ENCODE peak calls at places on chromosomes 2 and 18, in six cellular contexts. Y is IMR-90, M is H1, Q is H9, G is mesenchymal stem cell, T is trophoblast cell. V is an unnamed sample.

GRCh38 chr18:71902482-71902881 is 641.7 kb downstream of the CBLN2 start:
- DNase-seq in Q (no peak), M (no peak), G (no peak), Y (no peak), T (no peak), V (no peak)

GRCh38 chr2:225614915-225615314 is 215.4 kb downstream of the NYAP2 start:
- DNase-seq in Y (no peak), Q (no peak), T (no peak), G (no peak), M (no peak), V (no peak)

GRCh38 chr2:172098287-172098649 is 4.4 kb downstream of the DLX2 start:
- DNase-seq in Y (no peak), G (no peak), Q (no peak), T (no peak), M (peak), V (no peak)

GRCh38 chr2:88136817-88137216 is 9.0 kb upstream of the FABP1 start:
- DNase-seq in G (no peak), T (no peak), Y (no peak), Q (no peak), M (no peak), V (no peak)

GRCh38 chr2:231810905-231811304 is 24.7 kb downstream of the COPS7B start:
- DNase-seq in T (peak), Q (no peak), G (peak), Y (peak), M (no peak), V (no peak)

GRCh38 chr2:28395334-28396061 is 2.8 kb downstream of the FOSL2 start:
- DNase-seq in Q (no peak), Y (peak), T (peak), G (peak), M (no peak), V (no peak)

GRCh38 chr2:119419803-119420508 is 11.7 kb upstream of the TMEM37 start:
- DNase-seq in Q (no peak), G (no peak), T (no peak), Y (no peak), M (no peak), V (no peak)

GRCh38 chr2:76678358-76679024 is 843.7 kb downstream of the LRRTM4 start:
- DNase-seq in G (no peak), M (no peak), T (no peak), Q (no peak), Y (no peak), V (no peak)

GRCh38 chr2:10659898-10660568 is 29.7 kb downstream of the NOL10 start:
- DNase-seq in T (peak), Q (peak), M (peak), Y (peak), G (peak), V (peak)

GRCh38 chr18:57786038-57786437 is 17.1 kb downstream of the ATP8B1 start:
- DNase-seq in G (no peak), T (peak), Q (no peak), M (no peak), Y (no peak), V (no peak)

GRCh38 chr2:231297108-231297908 is 98.2 kb upstream of the B3GNT7 start:
- DNase-seq in M (peak), Y (peak), T (peak), Q (peak), G (peak), V (peak)

GRCh38 chr2:158413581-158413980 is 43.0 kb downstream of the CCDC148 start:
- DNase-seq in G (no peak), Y (peak), Q (no peak), M (no peak), T (no peak), V (no peak)

GRCh38 chr2:23363831-23364230 is 21.1 kb upstream of the KLHL29 start:
- DNase-seq in Q (no peak), T (peak), M (no peak), Y (no peak), G (no peak), V (no peak)

GRCh38 chr2:223835701-223836532 is 1.5 kb downstream of the AP1S3 start:
- DNase-seq in T (peak), Y (no peak), M (no peak), Q (peak), G (no peak), V (no peak)

GRCh38 chr2:124308319-124309062 is 283.4 kb downstream of the CNTNAP5 start:
- DNase-seq in G (no peak), M (no peak), T (no peak), Q (no peak), Y (no peak), V (no peak)

GRCh38 chr2:54385271-54385670 is 70.9 kb upstream of the SPTBN1 start:
- DNase-seq in M (no peak), Q (no peak), G (no peak), Y (no peak), T (no peak), V (no peak)

GRCh38 chr2:190641469-190641868 is 7.4 kb upstream of the NAB1 start:
- DNase-seq in G (no peak), T (no peak), Q (no peak), Y (no peak), M (no peak), V (no peak)

GRCh38 chr18:34978533-34978893 is 62.7 kb upstream of the MAPRE2 start:
- DNase-seq in M (no peak), Y (no peak), T (no peak), G (no peak), Q (no peak), V (no peak)

GRCh38 chr2:134290363-134290762 is 36.5 kb downstream of the MGAT5 start:
- DNase-seq in G (no peak), M (no peak), T (no peak), Q (no peak), Y (no peak), V (no peak)

GRCh38 chr2:210481601-210482124 is 5.1 kb upstream of the LANCL1 start:
- DNase-seq in M (no peak), G (no peak), T (peak), Q (peak), Y (peak), V (no peak)

GRCh38 chr2:7841751-7842150 is 840.1 kb upstream of the ID2 start:
- DNase-seq in M (no peak), G (peak), Y (no peak), T (no peak), Q (no peak), V (no peak)

GRCh38 chr2:7844414-7844961 is 837.4 kb upstream of the ID2 start:
- DNase-seq in Q (no peak), M (no peak), Y (no peak), G (no peak), T (no peak), V (no peak)

GRCh38 chr2:7838636-7839035 is 843.2 kb upstream of the ID2 start:
- DNase-seq in T (no peak), Q (no peak), M (no peak), G (peak), Y (peak), V (no peak)

GRCh38 chr2:7837232-7837760 is 844.6 kb upstream of the ID2 start:
- DNase-seq in Y (no peak), M (no peak), T (no peak), G (no peak), Q (no peak), V (no peak)

GRCh38 chr2:7840651-7841380 is 841.0 kb upstream of the ID2 start:
- DNase-seq in T (no peak), Q (no peak), G (peak), M (peak), Y (peak), V (no peak)
- H4K91ac ChIP-seq in T (no peak), Q (no peak), G (no peak), M (no peak), Y (no peak), V (no peak)

GRCh38 chr2:204272089-204272488 is 273.2 kb upstream of the PARD3B start:
- DNase-seq in Y (no peak), G (no peak), Q (peak), M (no peak), T (no peak), V (no peak)

GRCh38 chr2:204272913-204273312 is 272.4 kb upstream of the PARD3B start:
- DNase-seq in M (no peak), G (no peak), T (no peak), Q (no peak), Y (no peak), V (no peak)

GRCh38 chr2:204274991-204275390 is 270.3 kb upstream of the PARD3B start:
- DNase-seq in Q (no peak), G (no peak), Y (no peak), T (no peak), M (no peak), V (no peak)

GRCh38 chr2:204277226-204277625 is 268.0 kb upstream of the PARD3B start:
- DNase-seq in Y (no peak), T (no peak), Q (no peak), M (no peak), G (no peak), V (no peak)

GRCh38 chr2:204274487-204274886 is 270.8 kb upstream of the PARD3B start:
- DNase-seq in Y (no peak), G (no peak), M (no peak), T (peak), Q (no peak), V (no peak)
- H4K91ac ChIP-seq in Y (no peak), G (no peak), M (peak), T (no peak), Q (no peak), V (no peak)

DNA sequence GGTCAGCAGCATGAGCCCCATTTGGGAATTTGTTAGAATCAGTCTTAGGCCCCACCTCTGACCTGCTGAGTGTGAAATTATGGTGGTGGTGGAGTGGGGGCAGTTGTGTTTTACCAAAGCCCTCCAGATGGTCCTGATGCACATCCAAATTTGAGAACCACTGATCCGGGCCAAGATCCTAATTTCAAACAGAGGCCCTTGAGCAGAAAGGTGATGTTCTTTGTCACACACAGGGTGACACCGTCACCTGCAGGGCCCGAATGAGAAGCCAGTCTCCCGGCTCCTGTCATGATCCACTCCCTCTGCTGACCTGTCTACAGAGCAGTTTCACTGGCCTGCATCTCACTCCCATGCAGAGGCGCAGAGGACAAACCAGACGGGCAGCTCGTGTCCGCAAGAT is 129.9 kb downstream of the TRIM43 start:
- DNase-seq in Q (no peak), Y (no peak), T (no peak), M (no peak), G (no peak), V (no peak)
- H4K91ac ChIP-seq in Q (no peak), Y (no peak), T (no peak), M (no peak), G (no peak), V (no peak)

GRCh38 chr18:51936115-51936514 is 403.9 kb upstream of the DCC start:
- DNase-seq in T (no peak), Q (no peak), G (no peak), Y (no peak), M (no peak), V (no peak)
- H4K91ac ChIP-seq in T (no peak), Q (no peak), G (no peak), Y (no peak), M (no peak), V (no peak)